ENCODE peak calls at places on chromosome 4, in four cellular contexts. G is HCT116, I is HepG2, N is H1. C is an unnamed sample.

GRCh38 chr4:94171616-94172015 is 36.0 kb upstream of the SMARCAD1 start:
- DNase-seq in G (no peak), I (no peak), N (no peak), C (no peak)

GRCh38 chr4:166941629-166942028 is 292.7 kb downstream of the SPOCK3 start:
- DNase-seq in G (peak; percentile 1), I (no peak), N (no peak), C (no peak)

GRCh38 chr4:163166041-163166579 is 580 bp downstream of the NAF1 start:
- DNase-seq in G (no peak), I (peak; percentile 26), N (no peak), C (peak; percentile 49)

GRCh38 chr4:143346208-143346607 is 9.5 kb downstream of the GAB1 start:
- DNase-seq in G (no peak), I (no peak), N (no peak), C (no peak)

GRCh38 chr4:1595789-1596325 is 88.3 kb downstream of the FAM53A start:
- DNase-seq in G (no peak), I (no peak), N (no peak), C (no peak)

GRCh38 chr4:71460368-71460767 is 121.5 kb downstream of the SLC4A4 start:
- DNase-seq in G (no peak), I (no peak), N (no peak), C (no peak)

GRCh38 chr4:75992462-75992861 is 1.7 kb upstream of the SDAD1 start:
- DNase-seq in G (no peak), I (no peak), N (no peak), C (no peak)

GRCh38 chr4:177023951-177024350 is 231.2 kb upstream of the VEGFC start:
- DNase-seq in G (no peak), I (no peak), N (no peak), C (no peak)

GRCh38 chr4:22063613-22064012 is 115.0 kb upstream of the KCNIP4 start:
- DNase-seq in G (no peak), I (no peak), N (no peak), C (no peak)

GRCh38 chr4:104677122-104677521 is 182.4 kb upstream of the CXXC4 start:
- DNase-seq in G (no peak), I (no peak), N (no peak), C (no peak)

GRCh38 chr4:2058264-2059033 is 678 bp upstream of the NAT8L start:
- DNase-seq in G (no peak), I (no peak), N (no peak), C (peak; percentile 80)

GRCh38 chr4:115986573-115986972 is 873.2 kb upstream of the NDST4 start:
- DNase-seq in G (no peak), I (no peak), N (no peak), C (no peak)

DNA sequence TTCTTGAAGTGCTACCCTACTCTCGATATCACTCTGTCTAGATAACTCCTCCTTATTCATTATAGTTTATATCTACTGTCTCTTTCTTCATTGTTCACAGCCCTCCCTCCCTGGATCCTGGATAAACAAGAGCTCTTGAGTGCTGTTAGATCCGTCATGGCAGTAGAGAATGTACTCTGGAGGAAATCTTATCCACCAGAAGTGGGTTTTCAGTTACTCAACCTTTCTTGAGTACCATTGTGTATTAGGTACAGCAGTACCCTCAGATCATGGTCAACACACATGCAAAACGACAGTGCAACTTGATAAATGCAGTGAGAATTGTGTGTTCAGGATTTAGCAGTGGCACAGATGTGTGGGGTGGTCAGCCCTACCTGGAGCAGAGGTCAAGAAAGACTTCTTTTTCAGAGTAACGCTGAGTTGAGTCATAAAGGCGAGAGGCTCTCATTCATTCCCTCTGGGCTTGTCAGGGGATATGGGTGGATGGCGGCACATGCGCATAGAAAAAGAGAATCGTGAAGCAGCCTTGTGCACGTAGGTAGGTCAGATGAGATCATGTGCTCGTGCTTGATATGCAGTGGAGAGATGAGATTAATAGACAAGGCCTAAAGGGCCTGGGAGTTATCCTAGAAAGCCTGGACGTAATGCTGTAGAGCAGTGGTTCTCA is 89.5 kb downstream of the SNX25 start:
- DNase-seq in G (peak; percentile 75), I (no peak), N (no peak), C (no peak)
- TF ChIP-seq FOSL1 in G (peak; percentile 89), I (no peak), N (no peak), C (no peak)

DNA sequence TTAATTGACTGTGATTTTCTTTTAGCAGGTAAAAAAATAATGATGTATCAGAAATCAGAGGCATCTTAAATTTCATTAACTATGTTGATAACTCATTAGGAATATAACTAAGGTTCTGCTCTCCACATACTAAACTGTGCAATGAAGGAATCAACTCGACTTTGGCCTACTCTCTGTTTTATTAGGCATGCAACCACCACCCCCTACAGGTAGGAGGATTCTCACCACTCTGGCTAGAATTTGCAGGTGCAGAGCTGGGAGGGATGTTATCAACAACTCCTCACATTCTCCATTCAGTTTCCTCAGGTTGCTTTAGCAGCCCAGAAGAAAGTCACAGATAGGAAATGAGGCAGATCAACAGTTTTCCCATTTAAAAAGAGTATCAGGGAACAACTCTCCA is 160.1 kb downstream of the COX18 start:
- DNase-seq in G (no peak), I (peak; percentile 10), N (no peak), C (peak; percentile 21)
- TF ChIP-seq FOSL1 in G (no peak), I (no peak), N (no peak), C (no peak)

GRCh38 chr4:184838249-184839074 is 12.7 kb upstream of the ACSL1 start:
- DNase-seq in G (no peak), I (peak; percentile 98), N (no peak), C (peak; percentile 71)
- TF ChIP-seq FOSL1 in G (no peak), I (peak; percentile 15), N (no peak), C (no peak)

GRCh38 chr4:48780867-48781219 is 764 bp upstream of the FRYL start:
- DNase-seq in G (no peak), I (peak; percentile 31), N (no peak), C (peak; percentile 38)

GRCh38 chr4:48777739-48778138 is 2.3 kb downstream of the FRYL start:
- DNase-seq in G (no peak), I (no peak), N (no peak), C (no peak)

GRCh38 chr4:48779998-48780866 is at the start of gene FRYL:
- DNase-seq in G (peak; percentile 99), I (peak; percentile 99), N (peak; percentile 99), C (peak; percentile 98)

GRCh38 chr4:48779095-48779997 is 733 bp downstream of the FRYL start:
- DNase-seq in G (no peak), I (peak; percentile 20), N (no peak), C (peak; percentile 66)

GRCh38 chr4:48778431-48779094 is 1.5 kb downstream of the FRYL start:
- DNase-seq in G (no peak), I (peak; percentile 19), N (no peak), C (peak; percentile 16)
- TF ChIP-seq FOSL1 in G (no peak), I (no peak), N (no peak), C (no peak)

DNA sequence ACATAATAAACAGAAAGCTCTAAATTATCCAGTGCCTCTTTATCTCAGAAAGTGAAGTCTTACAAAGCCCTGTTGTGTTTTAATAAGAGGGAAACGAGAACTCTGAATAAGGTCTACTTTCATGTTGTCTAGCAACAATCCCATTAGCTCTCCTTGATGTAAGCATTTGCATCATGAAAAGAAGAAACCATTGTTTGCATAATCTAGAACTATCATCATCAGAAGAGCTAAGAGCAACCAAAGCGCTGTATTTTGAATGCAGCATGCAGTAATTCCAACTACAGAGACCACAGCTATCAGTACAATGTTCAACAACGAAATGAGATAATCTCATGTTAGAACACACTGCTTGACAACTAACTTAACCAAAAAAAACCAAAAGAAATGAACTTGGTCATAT is 257.1 kb downstream of the CAMK2D start:
- DNase-seq in G (no peak), I (no peak), N (no peak), C (no peak)
- TF ChIP-seq FOSL1 in G (no peak), I (no peak), N (no peak), C (no peak)

GRCh38 chr4:145177906-145178538 is 2.4 kb downstream of the OTUD4 start:
- DNase-seq in G (no peak), I (peak; percentile 71), N (no peak), C (no peak)
- TF ChIP-seq FOSL1 in G (no peak), I (no peak), N (no peak), C (no peak)